ENCODE peak calls at places on chromosomes 6 and 20, in four cellular contexts. L, U, Q and T are unnamed samples.

GRCh38 chr6:146582857-146583256 is 15.9 kb upstream of the ADGB start:
- DNase-seq in L (no peak), Q (no peak), U (no peak), T (no peak)

GRCh38 chr6:37202788-37203491 is 33.0 kb downstream of the PIM1 start:
- DNase-seq in Q (peak; percentile 8), U (no peak), L (no peak), T (no peak)

GRCh38 chr20:25319241-25320034 is 71.2 kb downstream of the ABHD12 start:
- DNase-seq in L (no peak), U (no peak), Q (no peak), T (no peak)

GRCh38 chr6:142715386-142715785 is 229.6 kb downstream of the HIVEP2 start:
- DNase-seq in L (no peak), U (no peak), Q (no peak), T (no peak)

GRCh38 chr20:60219984-60220540 is 261.8 kb downstream of the CDH26 start:
- DNase-seq in U (no peak), L (no peak), Q (no peak), T (no peak)

GRCh38 chr6:140581601-140582000 is 1207.2 kb upstream of the CITED2 start:
- DNase-seq in Q (no peak), L (no peak), U (no peak), T (no peak)

GRCh38 chr6:29723666-29724588 is 693 bp downstream of the HLA-F start:
- DNase-seq in L (peak; percentile 80), U (no peak), Q (peak; percentile 27), T (peak; percentile 68)

GRCh38 chr6:139600919-139601470 is 226.5 kb upstream of the CITED2 start:
- DNase-seq in U (peak; percentile 71), Q (no peak), L (no peak), T (no peak)

GRCh38 chr6:170136541-170137175 is 154.2 kb downstream of the DLL1 start:
- DNase-seq in Q (no peak), U (no peak), L (no peak), T (no peak)

GRCh38 chr20:33822423-33822822 is 11.3 kb downstream of the CHMP4B start:
- DNase-seq in Q (no peak), U (no peak), L (no peak), T (no peak)

GRCh38 chr6:154907293-154907692 is 87.8 kb upstream of the TIAM2 start:
- DNase-seq in L (no peak), Q (no peak), U (no peak), T (no peak)

GRCh38 chr6:52261229-52261628 is 16.9 kb upstream of the IL17F start:
- DNase-seq in Q (no peak), L (no peak), U (no peak), T (no peak)

GRCh38 chr6:157532963-157533362 is 152.0 kb downstream of the ZDHHC14 start:
- DNase-seq in L (no peak), U (no peak), Q (no peak), T (no peak)

GRCh38 chr20:60870040-60870439 is 382.0 kb upstream of the CDH4 start:
- DNase-seq in L (no peak), U (no peak), Q (no peak), T (no peak)

GRCh38 chr6:155832596-155832995 is 377.0 kb upstream of the NOX3 start:
- DNase-seq in L (peak; percentile 17), U (no peak), Q (no peak), T (no peak)

GRCh38 chr6:89364586-89364985 is 12.1 kb upstream of the UBE2J1 start:
- DNase-seq in U (no peak), Q (no peak), L (no peak), T (no peak)
- TF ChIP-seq CREB1 in U (no peak), Q (no peak), L (no peak), T (no peak)

GRCh38 chr20:44210422-44211176 is at the start of gene OSER1:
- DNase-seq in L (peak; percentile 98), U (peak; percentile 88), Q (peak; percentile 99), T (peak; percentile 96)

GRCh38 chr20:44209691-44210421 is 715 bp downstream of the OSER1 start:
- DNase-seq in U (no peak), Q (no peak), L (peak; percentile 64), T (peak; percentile 47)

GRCh38 chr20:44208165-44208564 is 2.4 kb downstream of the OSER1 start:
- DNase-seq in U (no peak), L (no peak), Q (no peak), T (no peak)

GRCh38 chr20:44207066-44207723 is 3.4 kb downstream of the OSER1 start:
- DNase-seq in U (no peak), L (no peak), Q (no peak), T (no peak)

DNA sequence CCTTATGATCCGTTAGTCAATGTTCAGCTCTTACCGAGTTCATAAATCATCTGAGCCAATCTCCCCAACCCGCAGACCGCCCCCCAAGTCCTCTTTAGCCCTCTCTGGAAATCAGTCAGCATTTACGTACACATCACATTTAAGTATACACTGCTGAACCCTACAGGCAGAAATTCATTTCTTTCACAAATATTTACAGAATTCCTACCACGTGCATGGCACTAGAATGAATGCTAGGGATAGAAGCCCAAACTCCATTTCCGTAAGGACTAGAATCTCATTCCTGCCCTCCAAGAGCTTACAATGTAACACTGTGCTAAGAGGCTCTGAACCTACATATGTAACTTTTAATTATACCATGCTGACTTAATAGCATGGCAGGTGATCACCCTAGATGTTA is 1.8 kb downstream of the OSER1 start:
- DNase-seq in L (no peak), U (no peak), Q (no peak), T (no peak)
- TF ChIP-seq CREB1 in L (no peak), U (no peak), Q (no peak), T (no peak)

DNA sequence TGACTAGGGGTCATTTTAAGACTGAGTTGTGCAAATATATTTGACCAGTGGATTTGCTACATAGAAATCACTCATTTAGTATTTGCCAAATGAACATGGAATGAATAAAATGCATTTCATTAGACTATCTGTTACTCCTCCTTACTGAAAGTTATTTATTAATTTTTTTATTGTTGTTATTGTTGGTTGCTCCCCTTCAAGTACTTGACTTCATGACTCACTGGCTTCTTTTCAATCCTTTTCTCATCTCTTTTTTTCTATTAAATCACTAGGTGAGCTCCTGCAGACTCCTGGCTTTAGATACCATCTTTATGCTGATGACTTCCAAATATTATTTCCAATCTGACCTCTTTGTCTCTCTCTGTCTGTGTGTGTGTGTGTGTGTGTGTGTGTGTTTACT is 192.2 kb upstream of the FAM83B start:
- DNase-seq in U (no peak), Q (no peak), L (no peak), T (no peak)
- TF ChIP-seq CREB1 in U (no peak), Q (no peak), L (no peak), T (no peak)

GRCh38 chr6:70510600-70510999 is 56.1 kb upstream of the SDHAF4 start:
- DNase-seq in U (no peak), L (no peak), Q (no peak), T (no peak)

GRCh38 chr6:70503813-70504465 is 62.8 kb upstream of the SDHAF4 start:
- DNase-seq in U (no peak), Q (no peak), L (no peak), T (no peak)

GRCh38 chr6:70502484-70502883 is 64.2 kb upstream of the SDHAF4 start:
- DNase-seq in L (no peak), Q (no peak), U (no peak), T (no peak)

GRCh38 chr6:70507166-70507565 is 59.6 kb upstream of the SDHAF4 start:
- DNase-seq in L (no peak), U (no peak), Q (no peak), T (no peak)

DNA sequence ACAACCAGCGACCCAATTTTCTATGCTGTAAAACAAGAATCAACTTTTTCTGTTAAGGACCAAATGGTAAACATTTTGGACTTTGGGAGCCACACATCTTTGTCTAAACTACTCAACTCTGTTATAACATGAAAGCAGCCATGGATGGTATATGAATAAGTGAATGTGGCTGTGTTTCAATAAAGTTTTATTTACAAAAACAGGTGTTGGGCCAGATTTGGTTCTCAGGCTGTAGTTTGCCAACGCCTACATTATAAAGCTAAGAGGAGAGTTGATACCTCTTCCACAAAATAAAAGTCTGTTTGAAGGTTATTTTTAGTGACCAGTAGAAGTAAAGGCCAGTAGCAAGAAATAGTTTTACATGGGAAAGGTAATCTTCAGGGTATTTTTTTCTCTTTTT is 60.4 kb upstream of the SDHAF4 start:
- DNase-seq in L (no peak), U (no peak), Q (no peak), T (no peak)
- TF ChIP-seq CREB1 in L (no peak), U (no peak), Q (no peak), T (no peak)

DNA sequence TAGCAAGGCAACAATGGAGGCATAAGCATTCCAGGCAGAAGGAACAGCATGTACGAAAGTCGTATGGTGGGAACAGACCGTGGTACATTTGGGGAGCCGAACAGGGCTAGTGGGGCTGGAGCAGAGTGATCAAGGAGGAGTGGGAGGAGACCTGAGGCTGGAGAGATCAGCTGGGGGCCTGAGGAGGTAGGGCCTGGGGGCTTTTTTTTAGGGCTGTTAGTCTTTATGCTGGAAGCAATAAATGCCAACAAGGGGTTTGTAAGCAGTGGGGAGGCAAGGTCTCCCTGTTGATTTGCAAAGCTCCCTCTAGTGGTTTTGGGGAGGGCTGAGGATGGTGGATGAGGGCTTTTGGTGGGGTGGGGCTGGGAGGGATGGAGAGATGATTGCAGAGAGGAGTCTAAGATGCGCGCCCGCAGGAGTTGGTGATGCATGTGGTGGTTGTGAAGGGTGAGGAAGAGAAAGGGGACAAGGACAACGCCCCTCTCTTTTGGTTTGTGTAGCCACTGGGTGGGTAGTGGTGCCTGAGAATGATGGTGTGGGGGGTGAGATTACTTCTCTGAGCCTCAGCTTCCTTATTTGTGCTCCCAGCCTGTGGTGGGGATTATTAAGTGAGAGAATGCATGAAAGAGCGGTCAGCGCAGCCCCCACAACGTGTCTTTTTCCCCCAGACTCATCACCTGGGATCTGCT is 74.1 kb upstream of the TOX2 start:
- DNase-seq in L (peak; percentile 83), U (no peak), Q (peak; percentile 20), T (peak; percentile 52)
- TF ChIP-seq CREB1 in L (no peak), U (no peak), Q (no peak), T (no peak)

GRCh38 chr20:57509665-57510237 is 15.2 kb downstream of the CTCFL start:
- DNase-seq in L (peak; percentile 43), U (no peak), Q (peak; percentile 55), T (no peak)
- TF ChIP-seq CREB1 in L (no peak), U (no peak), Q (no peak), T (no peak)

DNA sequence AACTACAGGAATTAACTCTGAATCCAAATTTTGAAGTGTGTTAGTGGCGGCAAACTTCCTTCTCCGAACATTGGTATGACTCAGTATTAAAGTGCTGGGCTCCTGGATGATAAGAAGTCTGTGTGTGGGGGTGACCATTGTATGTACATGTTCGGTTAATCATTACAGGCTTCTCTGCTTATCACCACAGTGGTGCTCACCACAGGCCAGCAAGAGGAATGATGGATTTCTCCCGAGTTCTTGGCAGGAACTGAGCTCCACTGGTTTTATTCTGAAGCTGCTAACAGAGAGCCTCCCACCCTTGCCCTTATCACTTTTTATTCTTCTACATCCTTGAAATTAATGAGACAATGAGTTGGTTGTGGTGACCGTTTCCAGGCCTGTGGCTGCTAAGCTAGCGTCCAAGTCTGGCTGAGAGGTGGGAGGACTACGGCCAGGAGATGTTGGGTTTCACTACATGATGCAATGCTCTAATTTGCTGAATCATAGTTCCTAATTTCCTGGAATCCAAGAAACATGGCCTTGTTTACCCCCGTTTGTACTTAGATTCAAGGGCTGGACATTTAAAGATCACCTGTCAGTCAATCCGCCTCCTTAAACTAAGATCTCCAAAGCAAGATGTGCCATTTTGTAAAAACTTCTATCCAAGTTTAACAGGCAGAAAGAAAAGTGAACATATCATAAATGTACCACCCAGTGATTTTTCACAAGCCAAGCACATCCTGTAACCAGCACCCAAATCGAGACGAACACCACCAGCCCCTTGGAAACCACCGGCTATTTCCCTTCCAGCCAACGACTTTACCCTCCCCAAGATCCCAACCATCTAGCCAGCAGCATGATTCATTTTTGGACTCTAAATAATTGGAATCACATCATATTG is 172.6 kb downstream of the FOXA2 start:
- DNase-seq in U (no peak), Q (peak; percentile 69), L (no peak), T (no peak)
- TF ChIP-seq CREB1 in U (no peak), Q (peak; percentile 30), L (no peak), T (no peak)